ENCODE peak calls at places on chromosomes 5 and 9, in seven cellular contexts. E, S, Z, I, G, N and Y are unnamed samples.

GRCh38 chr5:24208540-24209141 is 436.1 kb downstream of the CDH10 start:
- DNase-seq in E (no peak), S (no peak), Z (no peak), I (no peak), G (no peak), N (no peak), Y (no peak)

GRCh38 chr9:89278551-89278950 is 32.4 kb upstream of the CKS2 start:
- DNase-seq in E (no peak), S (no peak), Z (no peak), I (no peak), G (no peak), N (no peak), Y (no peak)

GRCh38 chr5:151384106-151384505 is 36.7 kb upstream of the SLC36A2 start:
- DNase-seq in E (no peak), S (no peak), Z (no peak), I (no peak), G (no peak), N (no peak), Y (no peak)

GRCh38 chr5:38651806-38652205 is 95.4 kb upstream of the LIFR start:
- DNase-seq in E (no peak), S (no peak), Z (no peak), I (no peak), G (peak), N (no peak), Y (no peak)

GRCh38 chr5:81140942-81141341 is 92.2 kb upstream of the CKMT2 start:
- DNase-seq in E (peak), S (no peak), Z (no peak), I (no peak), G (peak), N (no peak), Y (peak)

GRCh38 chr5:142847898-142848790 is 78.0 kb downstream of the ARHGAP26 start:
- DNase-seq in E (no peak), S (no peak), Z (no peak), I (no peak), G (peak), N (no peak), Y (peak)

GRCh38 chr9:77883846-77884771 is 147.5 kb downstream of the GNAQ start:
- DNase-seq in E (no peak), S (no peak), Z (no peak), I (no peak), G (peak), N (no peak), Y (peak)

GRCh38 chr9:129568560-129569505 is 52.1 kb downstream of the C9orf50 start:
- DNase-seq in E (no peak), S (peak), Z (no peak), I (no peak), G (peak), N (no peak), Y (peak)

GRCh38 chr5:149636861-149637246 is 55.6 kb downstream of the ARHGEF37 start:
- DNase-seq in E (peak), S (peak), Z (peak), I (no peak), G (peak), N (peak), Y (peak)

GRCh38 chr5:157290981-157291711 is 25.2 kb downstream of the CYFIP2 start:
- DNase-seq in E (no peak), S (peak), Z (peak), I (no peak), G (no peak), N (no peak), Y (no peak)

GRCh38 chr5:126938461-126938860 is 91.9 kb downstream of the MARCHF3 start:
- DNase-seq in E (peak), S (no peak), Z (no peak), I (no peak), G (peak), N (no peak), Y (peak)

GRCh38 chr9:125632321-125633115 is 74.5 kb downstream of the MAPKAP1 start:
- DNase-seq in E (no peak), S (peak), Z (peak), I (no peak), G (no peak), N (peak), Y (no peak)

GRCh38 chr9:130845254-130845653 is 10.2 kb downstream of the ABL1 start:
- DNase-seq in E (no peak), S (no peak), Z (no peak), I (no peak), G (no peak), N (no peak), Y (no peak)

GRCh38 chr5:154465169-154465568 is 12.9 kb downstream of the HAND1 start:
- DNase-seq in E (no peak), S (no peak), Z (no peak), I (no peak), G (peak), N (no peak), Y (peak)

GRCh38 chr9:100554935-100555401 is 22.9 kb upstream of the CAVIN4 start:
- DNase-seq in E (no peak), S (no peak), Z (no peak), I (no peak), G (peak), N (no peak), Y (peak)

GRCh38 chr5:138989720-138990119 is 114.6 kb upstream of the LRRTM2 start:
- DNase-seq in E (no peak), S (no peak), Z (no peak), I (no peak), G (peak), N (no peak), Y (peak)

GRCh38 chr9:249025-249424 is 34.4 kb downstream of the DOCK8 start:
- DNase-seq in E (no peak), S (no peak), Z (no peak), I (peak), G (no peak), N (no peak), Y (no peak)

GRCh38 chr9:136965771-136966484 is 11.4 kb upstream of the PTGDS start:
- DNase-seq in E (no peak), S (no peak), Z (no peak), I (peak), G (no peak), N (no peak), Y (peak)

GRCh38 chr9:137813651-137814415 is 63.7 kb upstream of the CACNA1B start:
- DNase-seq in E (no peak), S (no peak), Z (no peak), I (no peak), G (no peak), N (no peak), Y (no peak)

GRCh38 chr5:16964821-16965220 is 28.7 kb upstream of the MYO10 start:
- DNase-seq in E (no peak), S (no peak), Z (no peak), I (no peak), G (no peak), N (no peak), Y (no peak)

GRCh38 chr5:169641253-169641652 is 4.2 kb downstream of the DOCK2 start:
- DNase-seq in E (no peak), S (no peak), Z (no peak), I (no peak), G (peak), N (no peak), Y (peak)

GRCh38 chr5:6322163-6322713 is 56.1 kb downstream of the MED10 start:
- DNase-seq in E (no peak), S (no peak), Z (no peak), I (no peak), G (no peak), N (no peak), Y (no peak)

GRCh38 chr9:76900884-76901440 is 5.0 kb downstream of the PRUNE2 start:
- DNase-seq in E (no peak), S (no peak), Z (no peak), I (no peak), G (no peak), N (no peak), Y (no peak)

GRCh38 chr5:68303038-68303738 is 87.6 kb downstream of the PIK3R1 start:
- DNase-seq in E (no peak), S (no peak), Z (no peak), I (no peak), G (peak), N (no peak), Y (no peak)

GRCh38 chr9:18346761-18347160 is 127.2 kb upstream of the ADAMTSL1 start:
- DNase-seq in E (no peak), S (no peak), Z (no peak), I (no peak), G (no peak), N (no peak), Y (no peak)

GRCh38 chr9:98009926-98010325 is 26.8 kb downstream of the ANP32B start:
- DNase-seq in E (no peak), S (no peak), Z (no peak), I (no peak), G (peak), N (peak), Y (no peak)

GRCh38 chr5:143063175-143063970 is 293.2 kb downstream of the ARHGAP26 start:
- DNase-seq in E (no peak), S (no peak), Z (no peak), I (no peak), G (peak), N (no peak), Y (no peak)

GRCh38 chr9:130825051-130825651 is 9.9 kb upstream of the ABL1 start:
- DNase-seq in E (peak), S (no peak), Z (no peak), I (no peak), G (peak), N (peak), Y (peak)

GRCh38 chr5:160260881-160261815 is 31.8 kb downstream of the FABP6 start:
- DNase-seq in E (no peak), S (no peak), Z (peak), I (no peak), G (no peak), N (peak), Y (no peak)

GRCh38 chr9:126722252-126722921 is 82.5 kb upstream of the ZBTB43 start:
- DNase-seq in E (no peak), S (peak), Z (peak), I (peak), G (peak), N (peak), Y (peak)

GRCh38 chr9:90898229-90898628 is 96.6 kb downstream of the SYK start:
- DNase-seq in E (no peak), S (no peak), Z (no peak), I (no peak), G (no peak), N (no peak), Y (peak)

GRCh38 chr9:97696025-97696822 is 916 bp downstream of the XPA start:
- DNase-seq in E (no peak), S (peak), Z (no peak), I (no peak), G (peak), N (peak), Y (peak)

GRCh38 chr5:170070556-170071412 is 34.9 kb upstream of the FOXI1 start:
- DNase-seq in E (peak), S (no peak), Z (no peak), I (peak), G (peak), N (no peak), Y (peak)